ENCODE peak calls at places on chromosomes 12 and 14, in five cellular contexts. One of them, this sample, is unnamed.
A peak's percentile ranks its signal among the peaks of the same experiment; 100 is the strongest.

GRCh38 chr14:77584809-77585208 is 31.6 kb downstream of the SPTLC2 start:
- DNase-seq in stimulated activated naive CD4-positive, alpha-beta T cell treated with Interleukin-2 at 50 U/mL for 16 hours: no peak
- DNase-seq in fibroblast of mammary gland: no peak
- DNase-seq in AG20443: no peak
- DNase-seq in islet precursor cell: no peak
- DNase-seq in this sample: no peak

GRCh38 chr14:51304428-51304827 is 64.4 kb downstream of the TMX1 start:
- DNase-seq in stimulated activated naive CD4-positive, alpha-beta T cell treated with Interleukin-2 at 50 U/mL for 16 hours: no peak
- DNase-seq in fibroblast of mammary gland: peak; percentile 75
- DNase-seq in AG20443: peak; percentile 27
- DNase-seq in islet precursor cell: peak; percentile 85
- DNase-seq in this sample: peak; percentile 61

GRCh38 chr12:86137936-86138335 is 118.3 kb downstream of the MGAT4C start:
- DNase-seq in stimulated activated naive CD4-positive, alpha-beta T cell treated with Interleukin-2 at 50 U/mL for 16 hours: no peak
- DNase-seq in fibroblast of mammary gland: peak; percentile 84
- DNase-seq in AG20443: no peak
- DNase-seq in islet precursor cell: no peak
- DNase-seq in this sample: peak; percentile 92

GRCh38 chr14:42200951-42201350 is 594.3 kb downstream of the LRFN5 start:
- DNase-seq in stimulated activated naive CD4-positive, alpha-beta T cell treated with Interleukin-2 at 50 U/mL for 16 hours: no peak
- DNase-seq in fibroblast of mammary gland: no peak
- DNase-seq in AG20443: no peak
- DNase-seq in islet precursor cell: no peak
- DNase-seq in this sample: no peak

GRCh38 chr14:37139710-37140109 is 32.7 kb downstream of the SLC25A21 start:
- DNase-seq in stimulated activated naive CD4-positive, alpha-beta T cell treated with Interleukin-2 at 50 U/mL for 16 hours: no peak
- DNase-seq in fibroblast of mammary gland: no peak
- DNase-seq in AG20443: no peak
- DNase-seq in islet precursor cell: no peak
- DNase-seq in this sample: peak; percentile 30

GRCh38 chr12:108218911-108219310 is 89.8 kb downstream of the WSCD2 start:
- DNase-seq in stimulated activated naive CD4-positive, alpha-beta T cell treated with Interleukin-2 at 50 U/mL for 16 hours: no peak
- DNase-seq in fibroblast of mammary gland: no peak
- DNase-seq in AG20443: no peak
- DNase-seq in islet precursor cell: no peak
- DNase-seq in this sample: no peak

GRCh38 chr14:63713765-63714164 is 14.1 kb downstream of the SGPP1 start:
- DNase-seq in stimulated activated naive CD4-positive, alpha-beta T cell treated with Interleukin-2 at 50 U/mL for 16 hours: no peak
- DNase-seq in fibroblast of mammary gland: peak; percentile 73
- DNase-seq in AG20443: peak; percentile 70
- DNase-seq in islet precursor cell: no peak
- DNase-seq in this sample: no peak

GRCh38 chr12:28033538-28033915 is 61.0 kb upstream of the PTHLH start:
- DNase-seq in stimulated activated naive CD4-positive, alpha-beta T cell treated with Interleukin-2 at 50 U/mL for 16 hours: no peak
- DNase-seq in fibroblast of mammary gland: peak; percentile 81
- DNase-seq in AG20443: peak; percentile 32
- DNase-seq in islet precursor cell: no peak
- DNase-seq in this sample: peak; percentile 45

GRCh38 chr14:104175811-104176210 is 37.4 kb downstream of the KIF26A start:
- DNase-seq in stimulated activated naive CD4-positive, alpha-beta T cell treated with Interleukin-2 at 50 U/mL for 16 hours: no peak
- DNase-seq in fibroblast of mammary gland: no peak
- DNase-seq in AG20443: no peak
- DNase-seq in islet precursor cell: no peak
- DNase-seq in this sample: no peak

GRCh38 chr12:26928661-26929060 is 9.1 kb downstream of the INTS13 start:
- DNase-seq in stimulated activated naive CD4-positive, alpha-beta T cell treated with Interleukin-2 at 50 U/mL for 16 hours: no peak
- DNase-seq in fibroblast of mammary gland: no peak
- DNase-seq in AG20443: no peak
- DNase-seq in islet precursor cell: no peak
- DNase-seq in this sample: no peak

GRCh38 chr14:82075566-82075965 is 541.9 kb upstream of the SEL1L start:
- DNase-seq in stimulated activated naive CD4-positive, alpha-beta T cell treated with Interleukin-2 at 50 U/mL for 16 hours: no peak
- DNase-seq in fibroblast of mammary gland: no peak
- DNase-seq in AG20443: peak; percentile 7
- DNase-seq in islet precursor cell: peak; percentile 81
- DNase-seq in this sample: peak; percentile 21

GRCh38 chr12:128402481-128402880 is 135.5 kb downstream of the TMEM132C start:
- DNase-seq in stimulated activated naive CD4-positive, alpha-beta T cell treated with Interleukin-2 at 50 U/mL for 16 hours: no peak
- DNase-seq in fibroblast of mammary gland: no peak
- DNase-seq in AG20443: no peak
- DNase-seq in islet precursor cell: no peak
- DNase-seq in this sample: no peak

GRCh38 chr12:126384029-126384564 is 1318.9 kb downstream of the AACS start:
- DNase-seq in stimulated activated naive CD4-positive, alpha-beta T cell treated with Interleukin-2 at 50 U/mL for 16 hours: no peak
- DNase-seq in fibroblast of mammary gland: no peak
- DNase-seq in AG20443: no peak
- DNase-seq in islet precursor cell: no peak
- DNase-seq in this sample: no peak

GRCh38 chr12:11785722-11786121 is 136.2 kb downstream of the ETV6 start:
- DNase-seq in stimulated activated naive CD4-positive, alpha-beta T cell treated with Interleukin-2 at 50 U/mL for 16 hours: no peak
- DNase-seq in fibroblast of mammary gland: peak; percentile 33
- DNase-seq in AG20443: peak; percentile 21
- DNase-seq in islet precursor cell: no peak
- DNase-seq in this sample: no peak

GRCh38 chr14:24952851-24953666 is 96.9 kb downstream of the STXBP6 start:
- DNase-seq in stimulated activated naive CD4-positive, alpha-beta T cell treated with Interleukin-2 at 50 U/mL for 16 hours: no peak
- DNase-seq in fibroblast of mammary gland: peak; percentile 55
- DNase-seq in AG20443: no peak
- DNase-seq in islet precursor cell: peak; percentile 69
- DNase-seq in this sample: no peak

GRCh38 chr14:20632448-20632830 is 9.1 kb downstream of the OR6S1 start:
- DNase-seq in stimulated activated naive CD4-positive, alpha-beta T cell treated with Interleukin-2 at 50 U/mL for 16 hours: no peak
- DNase-seq in fibroblast of mammary gland: no peak
- DNase-seq in AG20443: no peak
- DNase-seq in islet precursor cell: no peak
- DNase-seq in this sample: no peak

GRCh38 chr12:116159175-116159574 is 118.3 kb downstream of the MED13L start:
- DNase-seq in stimulated activated naive CD4-positive, alpha-beta T cell treated with Interleukin-2 at 50 U/mL for 16 hours: no peak
- DNase-seq in fibroblast of mammary gland: peak; percentile 62
- DNase-seq in AG20443: no peak
- DNase-seq in islet precursor cell: no peak
- DNase-seq in this sample: no peak

GRCh38 chr12:49878021-49878420 is 25.7 kb downstream of the FAIM2 start:
- DNase-seq in stimulated activated naive CD4-positive, alpha-beta T cell treated with Interleukin-2 at 50 U/mL for 16 hours: no peak
- DNase-seq in fibroblast of mammary gland: no peak
- DNase-seq in AG20443: no peak
- DNase-seq in islet precursor cell: no peak
- DNase-seq in this sample: no peak

GRCh38 chr14:62126885-62127478 is 364.8 kb downstream of the SNAPC1 start:
- DNase-seq in stimulated activated naive CD4-positive, alpha-beta T cell treated with Interleukin-2 at 50 U/mL for 16 hours: no peak
- DNase-seq in fibroblast of mammary gland: peak; percentile 63
- DNase-seq in AG20443: peak; percentile 40
- DNase-seq in islet precursor cell: no peak
- DNase-seq in this sample: peak; percentile 78